ENCODE peak calls at places on chromosome 4, in eight cellular contexts. Q is naive thymus-derived CD8-positive, alpha-beta T cell; X is brain microvascular endothelial cell; B is stimulated activated CD8-positive, alpha-beta memory T cell treated with anti-CD3 and anti-CD28 coated beads, Interleukin-7, amount 100 ng/mL, for 1 hour; H is heart right ventricle; E is SJSA1; Y is fibroblast of villous mesenchyme; N is activated CD4-positive, alpha-beta T cell treated with anti-CD3 and anti-CD28 coated beads, Interleukin-2, amount 50 U/mL, for 48 hours. M is an unnamed sample.

GRCh38 chr4:164359881-164360280 is 394.1 kb upstream of the SMIM31 start:
- DNase-seq in Q (no peak), X (no peak), B (no peak), H (no peak), E (no peak), Y (no peak), N (no peak), M (no peak)

GRCh38 chr4:99968330-99968729 is 18.3 kb upstream of the H2AZ1 start:
- DNase-seq in Q (no peak), X (peak), B (no peak), H (no peak), E (peak), Y (peak), N (no peak), M (no peak)

GRCh38 chr4:112910109-112910736 is 139.2 kb upstream of the ANK2 start:
- DNase-seq in Q (no peak), X (peak), B (no peak), H (no peak), E (no peak), Y (peak), N (no peak), M (peak)

GRCh38 chr4:127145001-127145400 is 487.8 kb upstream of the INTU start:
- DNase-seq in Q (no peak), X (no peak), B (no peak), H (no peak), E (no peak), Y (no peak), N (no peak), M (peak)

GRCh38 chr4:136750898-136751297 is 781.4 kb downstream of the PCDH18 start:
- DNase-seq in Q (no peak), X (no peak), B (no peak), H (no peak), E (no peak), Y (peak), N (no peak), M (no peak)

GRCh38 chr4:41683321-41683720 is 65.2 kb downstream of the PHOX2B start:
- DNase-seq in Q (no peak), X (no peak), B (no peak), H (no peak), E (no peak), Y (no peak), N (no peak), M (no peak)

GRCh38 chr4:94338681-94339351 is 3.8 kb downstream of the HPGDS start:
- DNase-seq in Q (no peak), X (no peak), B (no peak), H (no peak), E (no peak), Y (no peak), N (no peak), M (no peak)

GRCh38 chr4:48252313-48252712 is 17.3 kb downstream of the TEC start:
- DNase-seq in Q (no peak), X (no peak), B (no peak), H (no peak), E (no peak), Y (no peak), N (no peak), M (no peak)

GRCh38 chr4:783133-783541 is 42.8 kb downstream of the CPLX1 start:
- DNase-seq in Q (no peak), X (no peak), B (no peak), H (no peak), E (no peak), Y (no peak), N (no peak), M (no peak)

GRCh38 chr4:101356928-101357327 is 9.6 kb upstream of the PPP3CA start:
- DNase-seq in Q (no peak), X (peak), B (no peak), H (no peak), E (peak), Y (peak), N (no peak), M (no peak)

GRCh38 chr4:121876070-121876469 is 5.8 kb upstream of the BBS7 start:
- DNase-seq in Q (no peak), X (no peak), B (no peak), H (no peak), E (no peak), Y (no peak), N (no peak), M (no peak)

GRCh38 chr4:48635310-48635709 is 144.8 kb downstream of the FRYL start:
- DNase-seq in Q (no peak), X (no peak), B (no peak), H (no peak), E (no peak), Y (no peak), N (no peak), M (no peak)

GRCh38 chr4:99290848-99291786 is at the start of gene ADH1A:
- DNase-seq in Q (no peak), X (no peak), B (no peak), H (no peak), E (no peak), Y (no peak), N (no peak), M (no peak)

GRCh38 chr4:110516106-110516922 is 40.4 kb downstream of the ENPEP start:
- DNase-seq in Q (peak), X (peak), B (peak), H (peak), E (peak), Y (peak), N (peak), M (peak)